ENCODE peak calls at places on chromosomes 4 and X, in five cellular contexts. Z, E, O, D and T are unnamed samples. For H3K4me1, the result is how much of the 10 kb centered on the place peaks cover.

GRCh38 chr4:70306101-70306500 is 28.7 kb upstream of the CABS1 start:
- DNase-seq in Z (no peak), E (no peak), O (no peak), D (no peak), T (no peak)

GRCh38 chr4:119508281-119508680 is 120.3 kb downstream of the PDE5A start:
- DNase-seq in Z (no peak), E (no peak), O (no peak), D (no peak), T (no peak)

GRCh38 chr4:152643153-152644035 is 36.4 kb downstream of the TMEM154 start:
- DNase-seq in Z (no peak), E (no peak), O (peak), D (peak), T (no peak)

GRCh38 chr4:2042947-2043395 is 16.2 kb upstream of the NAT8L start:
- DNase-seq in Z (no peak), E (no peak), O (no peak), D (peak), T (peak)

GRCh38 chr4:25172964-25173917 is 13.0 kb upstream of the SEPSECS start:
- DNase-seq in Z (peak), E (peak), O (no peak), D (no peak), T (no peak)

GRCh38 chr4:162347492-162348213 is 183.9 kb upstream of the FSTL5 start:
- DNase-seq in Z (no peak), E (no peak), O (no peak), D (no peak), T (no peak)

GRCh38 chrX:69139516-69139915 is 25.7 kb downstream of the PJA1 start:
- DNase-seq in Z (no peak), E (no peak), O (no peak), D (no peak), T (no peak)

GRCh38 chr4:166941629-166942028 is 292.7 kb downstream of the SPOCK3 start:
- DNase-seq in Z (no peak), E (no peak), O (no peak), D (no peak), T (no peak)

GRCh38 chr4:7068883-7069282 is 1.0 kb upstream of the GRPEL1 start:
- DNase-seq in Z (no peak), E (no peak), O (no peak), D (no peak), T (no peak)

GRCh38 chr4:105440890-105441289 is 33.0 kb downstream of the PPA2 start:
- DNase-seq in Z (no peak), E (no peak), O (no peak), D (no peak), T (no peak)

GRCh38 chrX:15815779-15816452 is 25.6 kb downstream of the ZRSR2 start:
- DNase-seq in Z (peak), E (no peak), O (no peak), D (no peak), T (no peak)

GRCh38 chr4:128782076-128782715 is 27.3 kb upstream of the JADE1 start:
- DNase-seq in Z (peak), E (no peak), O (no peak), D (peak), T (no peak)

GRCh38 chr4:15568814-15569213 is 86.3 kb downstream of the FBXL5 start:
- DNase-seq in Z (no peak), E (no peak), O (no peak), D (no peak), T (no peak)

GRCh38 chr4:123671633-123672404 is 275.2 kb downstream of the SPRY1 start:
- DNase-seq in Z (no peak), E (no peak), O (no peak), D (no peak), T (no peak)

GRCh38 chrX:12946838-12947544 is 27.9 kb upstream of the TMSB4X start:
- DNase-seq in Z (peak), E (no peak), O (no peak), D (peak), T (no peak)

GRCh38 chr4:141654098-141654497 is 17.7 kb downstream of the IL15 start:
- DNase-seq in Z (peak), E (no peak), O (peak), D (peak), T (no peak)

GRCh38 chr4:106809083-106809482 is 227.0 kb downstream of the DKK2 start:
- DNase-seq in Z (no peak), E (no peak), O (no peak), D (no peak), T (no peak)

GRCh38 chr4:152065545-152065944 is 304.7 kb upstream of the GATB start:
- DNase-seq in Z (no peak), E (no peak), O (no peak), D (no peak), T (no peak)

GRCh38 chr4:41385486-41385885 is 128.8 kb downstream of the UCHL1 start:
- DNase-seq in Z (no peak), E (no peak), O (no peak), D (no peak), T (no peak)

GRCh38 chr4:48187813-48188212 is 53.8 kb upstream of the TXK start:
- DNase-seq in Z (no peak), E (no peak), O (no peak), D (no peak), T (no peak)

GRCh38 chr4:77695769-77696168 is 90.1 kb downstream of the CXCL13 start:
- DNase-seq in Z (no peak), E (no peak), O (no peak), D (no peak), T (no peak)

GRCh38 chrX:7614616-7615015 is 228.4 kb upstream of the VCX start:
- DNase-seq in Z (no peak), E (no peak), O (no peak), D (no peak), T (no peak)

GRCh38 chrX:73289039-73289438 is 74.4 kb upstream of the NAP1L2 start:
- DNase-seq in Z (no peak), E (no peak), O (no peak), D (no peak), T (no peak)

GRCh38 chr4:87044511-87045369 is 109.9 kb downstream of the AFF1 start:
- DNase-seq in Z (no peak), E (no peak), O (no peak), D (no peak), T (no peak)

GRCh38 chr4:127521463-127521862 is 111.3 kb upstream of the INTU start:
- DNase-seq in Z (no peak), E (no peak), O (no peak), D (no peak), T (no peak)

GRCh38 chrX:154486052-154486395 is 391 bp downstream of the UBL4A start:
- DNase-seq in Z (peak), E (peak), O (no peak), D (peak), T (no peak)

GRCh38 chr4:183191630-183192029 is 92.6 kb downstream of the WWC2 start:
- DNase-seq in Z (no peak), E (no peak), O (no peak), D (no peak), T (no peak)

GRCh38 chr4:25440478-25441030 is 63.5 kb downstream of the ANAPC4 start:
- DNase-seq in Z (peak), E (no peak), O (no peak), D (no peak), T (no peak)

GRCh38 chrX:126165721-126166401 is at the start of gene DCAF12L2:
- DNase-seq in Z (no peak), E (no peak), O (peak), D (no peak), T (no peak)

GRCh38 chrX:54808109-54808604 is 612 bp downstream of the MAGED2 start:
- DNase-seq in Z (peak), E (no peak), O (no peak), D (peak), T (no peak)

GRCh38 chrX:40299502-40300118 is 201.9 kb upstream of the BCOR start:
- DNase-seq in Z (no peak), E (no peak), O (no peak), D (no peak), T (no peak)

GRCh38 chrX:101744085-101744484 is 84.4 kb upstream of the ARMCX2 start:
- DNase-seq in Z (no peak), E (no peak), O (no peak), D (no peak), T (no peak)

GRCh38 chr4:38723726-38724506 is 58.9 kb downstream of the TLR10 start:
- DNase-seq in Z (no peak), E (no peak), O (no peak), D (no peak), T (no peak)

GRCh38 chr4:972651-973424 is 531 bp downstream of the DGKQ start:
- DNase-seq in Z (peak), E (no peak), O (peak), D (peak), T (no peak)

GRCh38 chr4:11702886-11703555 is 274.3 kb upstream of the HS3ST1 start:
- DNase-seq in Z (no peak), E (no peak), O (no peak), D (no peak), T (no peak)

GRCh38 chr4:83905952-83906351 is 370.0 kb downstream of the GPAT3 start:
- DNase-seq in Z (no peak), E (no peak), O (no peak), D (no peak), T (no peak)

GRCh38 chrX:15911729-15912550 is 57.3 kb upstream of the AP1S2 start:
- DNase-seq in Z (no peak), E (no peak), O (no peak), D (no peak), T (no peak)

GRCh38 chr4:74114234-74114633 is 15.2 kb upstream of the CXCL2 start:
- DNase-seq in Z (no peak), E (no peak), O (no peak), D (no peak), T (no peak)
- H3K4me1 ChIP-seq in Z (under half), E (half or more), O (under half), D (under half), T (under half)

GRCh38 chrX:133183806-133184205 is 34.3 kb downstream of the TFDP3 start:
- DNase-seq in Z (no peak), E (no peak), O (no peak), D (no peak), T (no peak)
- H3K4me3 ChIP-seq in Z (no peak), E (no peak), O (no peak), D (no peak), T (no peak)

GRCh38 chr4:184450045-184450444 is 24.3 kb downstream of the IRF2 start:
- DNase-seq in Z (no peak), E (no peak), O (no peak), D (no peak), T (no peak)

GRCh38 chr4:184448828-184449227 is 25.5 kb downstream of the IRF2 start:
- DNase-seq in Z (no peak), E (no peak), O (peak), D (peak), T (no peak)

GRCh38 chr4:184453402-184454160 is 20.8 kb downstream of the IRF2 start:
- DNase-seq in Z (peak), E (no peak), O (no peak), D (peak), T (peak)

GRCh38 chr4:184450743-184451142 is 23.6 kb downstream of the IRF2 start:
- DNase-seq in Z (no peak), E (no peak), O (no peak), D (no peak), T (no peak)

GRCh38 chr4:184451726-184452125 is 22.6 kb downstream of the IRF2 start:
- DNase-seq in Z (no peak), E (no peak), O (no peak), D (no peak), T (no peak)
- H3K4me1 ChIP-seq in Z (under half), E (under half), O (half or more), D (under half), T (half or more)

GRCh38 chr4:36322921-36323354 is 41.5 kb downstream of the DTHD1 start:
- DNase-seq in Z (no peak), E (no peak), O (no peak), D (no peak), T (no peak)
- H3K4me3 ChIP-seq in Z (no peak), E (no peak), O (no peak), D (no peak), T (no peak)